ENCODE peak calls at places on chromosomes 16 and 17, in six cellular contexts. V, W, U, Q, F and J are unnamed samples.

GRCh38 chr17:17073627-17074521 is 31.6 kb downstream of the MPRIP start:
- DNase-seq in V (no peak), W (no peak), U (peak; percentile 58), Q (no peak), F (no peak), J (no peak)

GRCh38 chr17:41635121-41636097 is 11.0 kb upstream of the KRT17 start:
- DNase-seq in V (no peak), W (no peak), U (no peak), Q (no peak), F (no peak), J (no peak)

GRCh38 chr16:25966172-25967097 is 274.7 kb downstream of the HS3ST4 start:
- DNase-seq in V (no peak), W (no peak), U (no peak), Q (no peak), F (no peak), J (no peak)

GRCh38 chr17:36550491-36551417 is 6.0 kb downstream of the GGNBP2 start:
- DNase-seq in V (no peak), W (no peak), U (no peak), Q (no peak), F (no peak), J (no peak)

GRCh38 chr16:72291121-72291520 is 119.2 kb upstream of the PMFBP1 start:
- DNase-seq in V (no peak), W (peak; percentile 69), U (peak; percentile 65), Q (no peak), F (peak; percentile 81), J (no peak)

GRCh38 chr16:20359997-20360396 is 7.5 kb upstream of the UMOD start:
- DNase-seq in V (no peak), W (no peak), U (no peak), Q (peak; percentile 46), F (no peak), J (no peak)

GRCh38 chr17:59185997-59186396 is 23.8 kb upstream of the SMG8 start:
- DNase-seq in V (no peak), W (no peak), U (no peak), Q (no peak), F (no peak), J (no peak)

GRCh38 chr17:77664097-77664729 is 294.3 kb upstream of the TNRC6C start:
- DNase-seq in V (no peak), W (no peak), U (no peak), Q (no peak), F (no peak), J (no peak)

GRCh38 chr16:22174642-22175041 is 12.3 kb downstream of the SDR42E2 start:
- DNase-seq in V (no peak), W (no peak), U (no peak), Q (no peak), F (no peak), J (no peak)

GRCh38 chr16:27947696-27948095 is 115.8 kb downstream of the GSG1L start:
- DNase-seq in V (no peak), W (no peak), U (no peak), Q (no peak), F (no peak), J (no peak)

GRCh38 chr16:12575288-12575687 is 228.4 kb downstream of the CPPED1 start:
- DNase-seq in V (no peak), W (no peak), U (no peak), Q (no peak), F (no peak), J (no peak)

GRCh38 chr17:77651983-77652382 is 306.5 kb upstream of the TNRC6C start:
- DNase-seq in V (no peak), W (no peak), U (no peak), Q (no peak), F (no peak), J (no peak)

GRCh38 chr16:85284138-85284897 is 172.0 kb upstream of the CIBAR2 start:
- DNase-seq in V (no peak), W (no peak), U (no peak), Q (no peak), F (no peak), J (peak; percentile 50)

GRCh38 chr16:31451681-31452351 is 7.5 kb upstream of the ARMC5 start:
- DNase-seq in V (no peak), W (peak; percentile 73), U (peak; percentile 73), Q (peak; percentile 59), F (peak; percentile 72), J (no peak)

GRCh38 chr16:50282010-50282538 is 15.7 kb downstream of the ADCY7 start:
- DNase-seq in V (peak; percentile 50), W (peak; percentile 54), U (peak; percentile 22), Q (no peak), F (peak; percentile 46), J (no peak)

GRCh38 chr17:49110504-49110903 is 22.1 kb upstream of the B4GALNT2 start:
- DNase-seq in V (no peak), W (no peak), U (peak; percentile 29), Q (no peak), F (no peak), J (no peak)

GRCh38 chr16:56965939-56966515 is 4.3 kb downstream of the CETP start:
- DNase-seq in V (no peak), W (no peak), U (no peak), Q (no peak), F (no peak), J (no peak)

GRCh38 chr16:58222532-58223316 is 24.8 kb upstream of the CSNK2A2 start:
- DNase-seq in V (no peak), W (peak; percentile 13), U (peak; percentile 8), Q (no peak), F (no peak), J (no peak)

GRCh38 chr17:4154201-4154600 is 11.2 kb downstream of the CYB5D2 start:
- DNase-seq in V (no peak), W (no peak), U (no peak), Q (no peak), F (no peak), J (no peak)

GRCh38 chr17:34584805-34585416 is 5.5 kb downstream of the TMEM132E start:
- DNase-seq in V (no peak), W (peak; percentile 29), U (peak; percentile 20), Q (no peak), F (peak; percentile 15), J (no peak)

GRCh38 chr17:61583242-61583641 is 7.8 kb downstream of the NACA2 start:
- DNase-seq in V (no peak), W (peak; percentile 62), U (peak; percentile 75), Q (no peak), F (peak; percentile 77), J (no peak)

GRCh38 chr17:50881182-50881581 is 15.0 kb upstream of the TOB1 start:
- DNase-seq in V (no peak), W (no peak), U (no peak), Q (no peak), F (no peak), J (no peak)

GRCh38 chr17:72056155-72056554 is 64.7 kb upstream of the SOX9 start:
- DNase-seq in V (no peak), W (no peak), U (no peak), Q (no peak), F (no peak), J (no peak)

GRCh38 chr16:66065869-66066403 is 300.6 kb upstream of the CDH5 start:
- DNase-seq in V (no peak), W (no peak), U (no peak), Q (no peak), F (no peak), J (no peak)

GRCh38 chr16:46650224-46650623 is 29.0 kb upstream of the SHCBP1 start:
- DNase-seq in V (no peak), W (peak; percentile 39), U (peak; percentile 72), Q (no peak), F (peak; percentile 90), J (no peak)

GRCh38 chr17:65559483-65559801 is 2.0 kb downstream of the AXIN2 start:
- DNase-seq in V (no peak), W (no peak), U (no peak), Q (no peak), F (no peak), J (no peak)

GRCh38 chr17:65560628-65561371 is 648 bp downstream of the AXIN2 start:
- DNase-seq in V (peak; percentile 59), W (peak; percentile 94), U (peak; percentile 88), Q (peak; percentile 77), F (peak; percentile 91), J (no peak)

GRCh38 chr17:65558683-65559311 is 2.7 kb downstream of the AXIN2 start:
- DNase-seq in V (no peak), W (no peak), U (no peak), Q (no peak), F (no peak), J (no peak)

GRCh38 chr17:65561394-65562205 is at the start of gene AXIN2:
- DNase-seq in V (peak; percentile 81), W (peak; percentile 93), U (peak; percentile 89), Q (peak; percentile 92), F (peak; percentile 90), J (peak; percentile 91)

GRCh38 chr17:65559802-65560627 is 1.4 kb downstream of the AXIN2 start:
- DNase-seq in V (peak; percentile 18), W (peak; percentile 31), U (no peak), Q (peak; percentile 49), F (no peak), J (peak; percentile 48)
- TF ChIP-seq CTCF in V (no peak), W (no peak), U (no peak), Q (no peak), F (no peak), J (no peak)

DNA sequence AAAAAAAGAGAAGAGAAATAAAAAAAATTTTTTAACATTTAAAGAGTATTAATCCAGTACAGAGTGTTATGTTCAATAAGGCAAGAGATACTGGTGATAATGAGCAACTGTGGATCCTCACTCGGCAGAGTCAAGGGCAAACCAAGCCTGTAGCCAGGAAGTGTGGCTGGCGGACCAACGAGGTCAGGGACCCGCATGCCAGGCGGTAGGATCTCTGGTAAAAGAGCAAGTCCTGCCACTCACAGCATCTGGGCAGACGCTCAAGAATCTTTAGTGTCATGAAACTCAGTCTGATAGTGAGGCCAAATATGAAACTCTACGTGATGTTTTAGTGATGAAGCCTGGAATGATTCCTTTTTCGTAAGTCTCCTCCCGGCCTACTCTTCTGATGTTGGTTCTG is 8.3 kb upstream of the GEMIN4 start:
- DNase-seq in V (no peak), W (no peak), U (no peak), Q (no peak), F (no peak), J (no peak)
- TF ChIP-seq CTCF in V (no peak), W (no peak), U (no peak), Q (no peak), F (no peak), J (no peak)

GRCh38 chr16:2966803-2967184 is 2.4 kb upstream of the PAQR4 start:
- DNase-seq in V (no peak), W (no peak), U (no peak), Q (no peak), F (no peak), J (no peak)
- TF ChIP-seq CTCF in V (no peak), W (no peak), U (no peak), Q (no peak), F (no peak), J (no peak)

DNA sequence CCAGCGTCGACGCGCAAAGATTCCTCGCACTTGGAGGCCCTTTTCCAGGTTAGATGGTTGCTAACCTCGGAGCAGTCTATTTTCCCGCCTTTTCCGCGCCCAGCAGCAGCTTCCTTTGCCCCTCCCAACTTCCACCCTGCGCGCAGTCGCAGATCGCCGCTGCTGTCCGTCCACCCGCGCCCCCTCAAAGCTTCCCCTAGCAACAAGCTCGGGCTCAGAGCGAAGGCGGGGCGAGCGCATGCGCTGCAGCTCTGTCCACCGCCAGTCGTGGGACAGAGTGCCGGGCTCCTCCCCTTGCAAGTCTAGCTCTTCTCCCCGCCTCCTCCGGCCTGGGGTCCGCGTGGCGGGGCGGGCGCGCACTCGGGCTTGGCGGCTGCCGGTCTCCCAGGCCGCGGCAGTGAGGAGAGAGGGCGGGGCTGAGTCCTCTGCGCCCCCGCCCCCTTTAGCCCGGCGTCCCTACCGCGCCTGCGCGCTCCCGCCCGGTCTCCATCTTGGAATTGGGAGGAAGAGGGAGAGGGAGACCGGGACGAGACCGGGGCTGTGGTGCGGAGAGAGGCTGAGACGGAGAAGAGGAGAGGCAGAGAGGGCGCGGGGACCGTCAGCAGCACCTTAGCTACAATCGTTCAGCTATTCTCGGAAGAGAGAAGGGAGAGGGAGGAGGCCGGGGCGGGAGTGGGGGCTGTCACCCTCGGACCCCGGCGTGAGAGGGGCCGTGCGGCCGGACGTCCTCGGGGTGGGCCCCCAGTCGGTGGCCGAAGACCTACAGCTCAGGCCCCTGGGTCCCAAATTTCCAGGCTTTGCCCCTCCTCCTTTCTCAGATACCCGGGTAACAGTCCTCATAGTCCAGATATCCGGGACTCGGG is at the start of gene TAOK2:
- DNase-seq in V (peak; percentile 90), W (peak; percentile 99), U (peak; percentile 99), Q (peak; percentile 100), F (peak; percentile 99), J (peak; percentile 98)
- TF ChIP-seq CTCF in V (no peak), W (no peak), U (no peak), Q (no peak), F (no peak), J (no peak)